ENCODE peak calls at places on chromosomes 6 and 20, in nine cellular contexts. One of them, this sample, is unnamed.
A peak's percentile ranks its signal among the peaks of the same experiment; 100 is the strongest.

GRCh38 chr20:38726849-38727601 is 2.7 kb downstream of the SLC32A1 start:
- DNase-seq in stimulated activated CD4-positive, alpha-beta T cell treated with anti-CD3 and anti-CD28 coated beads, TNF-alpha, amount 100 ng/mL, for 48 hours: peak; percentile 57
- DNase-seq in bronchial epithelial cell: no peak
- DNase-seq in NCI-H1092: no peak
- DNase-seq in GM13976: peak; percentile 81
- DNase-seq in central memory CD8-positive, alpha-beta T cell: peak; percentile 50
- DNase-seq in AML-193: no peak
- DNase-seq in mucosa of descending colon: no peak
- DNase-seq in NCI-H524: peak; percentile 47
- DNase-seq in this sample: peak; percentile 64

GRCh38 chr6:51841656-51842055 is 245.8 kb downstream of the PKHD1 start:
- DNase-seq in stimulated activated CD4-positive, alpha-beta T cell treated with anti-CD3 and anti-CD28 coated beads, TNF-alpha, amount 100 ng/mL, for 48 hours: no peak
- DNase-seq in bronchial epithelial cell: no peak
- DNase-seq in NCI-H1092: no peak
- DNase-seq in GM13976: no peak
- DNase-seq in central memory CD8-positive, alpha-beta T cell: no peak
- DNase-seq in AML-193: no peak
- DNase-seq in mucosa of descending colon: no peak
- DNase-seq in NCI-H524: no peak
- DNase-seq in this sample: peak; percentile 43

GRCh38 chr20:14219801-14220461 is 117.5 kb downstream of the FLRT3 start:
- DNase-seq in stimulated activated CD4-positive, alpha-beta T cell treated with anti-CD3 and anti-CD28 coated beads, TNF-alpha, amount 100 ng/mL, for 48 hours: no peak
- DNase-seq in bronchial epithelial cell: peak; percentile 75
- DNase-seq in NCI-H1092: no peak
- DNase-seq in GM13976: no peak
- DNase-seq in central memory CD8-positive, alpha-beta T cell: no peak
- DNase-seq in AML-193: no peak
- DNase-seq in mucosa of descending colon: peak; percentile 80
- DNase-seq in NCI-H524: no peak
- DNase-seq in this sample: peak; percentile 61

GRCh38 chr6:139479433-139480222 is 105.2 kb upstream of the CITED2 start:
- DNase-seq in stimulated activated CD4-positive, alpha-beta T cell treated with anti-CD3 and anti-CD28 coated beads, TNF-alpha, amount 100 ng/mL, for 48 hours: no peak
- DNase-seq in bronchial epithelial cell: no peak
- DNase-seq in NCI-H1092: no peak
- DNase-seq in GM13976: no peak
- DNase-seq in central memory CD8-positive, alpha-beta T cell: no peak
- DNase-seq in AML-193: no peak
- DNase-seq in mucosa of descending colon: no peak
- DNase-seq in NCI-H524: no peak
- DNase-seq in this sample: no peak

GRCh38 chr6:136069119-136069518 is 181.0 kb downstream of the MTFR2 start:
- DNase-seq in stimulated activated CD4-positive, alpha-beta T cell treated with anti-CD3 and anti-CD28 coated beads, TNF-alpha, amount 100 ng/mL, for 48 hours: no peak
- DNase-seq in bronchial epithelial cell: peak; percentile 72
- DNase-seq in NCI-H1092: no peak
- DNase-seq in GM13976: no peak
- DNase-seq in central memory CD8-positive, alpha-beta T cell: no peak
- DNase-seq in AML-193: no peak
- DNase-seq in mucosa of descending colon: no peak
- DNase-seq in NCI-H524: no peak
- DNase-seq in this sample: no peak

GRCh38 chr6:108453601-108454157 is 107.0 kb upstream of the FOXO3 start:
- DNase-seq in stimulated activated CD4-positive, alpha-beta T cell treated with anti-CD3 and anti-CD28 coated beads, TNF-alpha, amount 100 ng/mL, for 48 hours: no peak
- DNase-seq in bronchial epithelial cell: no peak
- DNase-seq in NCI-H1092: no peak
- DNase-seq in GM13976: no peak
- DNase-seq in central memory CD8-positive, alpha-beta T cell: no peak
- DNase-seq in AML-193: peak; percentile 8
- DNase-seq in mucosa of descending colon: no peak
- DNase-seq in NCI-H524: no peak
- DNase-seq in this sample: no peak

GRCh38 chr6:35392111-35392702 is 49.8 kb downstream of the PPARD start:
- DNase-seq in stimulated activated CD4-positive, alpha-beta T cell treated with anti-CD3 and anti-CD28 coated beads, TNF-alpha, amount 100 ng/mL, for 48 hours: no peak
- DNase-seq in bronchial epithelial cell: peak; percentile 96
- DNase-seq in NCI-H1092: no peak
- DNase-seq in GM13976: no peak
- DNase-seq in central memory CD8-positive, alpha-beta T cell: no peak
- DNase-seq in AML-193: no peak
- DNase-seq in mucosa of descending colon: peak; percentile 93
- DNase-seq in NCI-H524: no peak
- DNase-seq in this sample: no peak

GRCh38 chr6:126907312-126907711 is 211.2 kb upstream of the RSPO3 start:
- DNase-seq in stimulated activated CD4-positive, alpha-beta T cell treated with anti-CD3 and anti-CD28 coated beads, TNF-alpha, amount 100 ng/mL, for 48 hours: no peak
- DNase-seq in bronchial epithelial cell: no peak
- DNase-seq in NCI-H1092: no peak
- DNase-seq in GM13976: no peak
- DNase-seq in central memory CD8-positive, alpha-beta T cell: no peak
- DNase-seq in AML-193: no peak
- DNase-seq in mucosa of descending colon: no peak
- DNase-seq in NCI-H524: no peak
- DNase-seq in this sample: no peak

GRCh38 chr6:51025082-51025777 is 206.6 kb downstream of the TFAP2B start:
- DNase-seq in stimulated activated CD4-positive, alpha-beta T cell treated with anti-CD3 and anti-CD28 coated beads, TNF-alpha, amount 100 ng/mL, for 48 hours: no peak
- DNase-seq in bronchial epithelial cell: peak; percentile 79
- DNase-seq in NCI-H1092: no peak
- DNase-seq in GM13976: no peak
- DNase-seq in central memory CD8-positive, alpha-beta T cell: no peak
- DNase-seq in AML-193: no peak
- DNase-seq in mucosa of descending colon: no peak
- DNase-seq in NCI-H524: no peak
- DNase-seq in this sample: no peak

GRCh38 chr6:97195117-97195516 is 87.9 kb downstream of the MMS22L start:
- DNase-seq in stimulated activated CD4-positive, alpha-beta T cell treated with anti-CD3 and anti-CD28 coated beads, TNF-alpha, amount 100 ng/mL, for 48 hours: no peak
- DNase-seq in bronchial epithelial cell: no peak
- DNase-seq in NCI-H1092: no peak
- DNase-seq in GM13976: no peak
- DNase-seq in central memory CD8-positive, alpha-beta T cell: no peak
- DNase-seq in AML-193: no peak
- DNase-seq in mucosa of descending colon: no peak
- DNase-seq in NCI-H524: peak; percentile 56
- DNase-seq in this sample: no peak

GRCh38 chr6:14348389-14348788 is 230.8 kb downstream of the CD83 start:
- DNase-seq in stimulated activated CD4-positive, alpha-beta T cell treated with anti-CD3 and anti-CD28 coated beads, TNF-alpha, amount 100 ng/mL, for 48 hours: no peak
- DNase-seq in bronchial epithelial cell: no peak
- DNase-seq in NCI-H1092: no peak
- DNase-seq in GM13976: no peak
- DNase-seq in central memory CD8-positive, alpha-beta T cell: no peak
- DNase-seq in AML-193: peak; percentile 70
- DNase-seq in mucosa of descending colon: no peak
- DNase-seq in NCI-H524: no peak
- DNase-seq in this sample: no peak

GRCh38 chr20:59827138-59828056 is 106.0 kb downstream of the SYCP2 start:
- DNase-seq in stimulated activated CD4-positive, alpha-beta T cell treated with anti-CD3 and anti-CD28 coated beads, TNF-alpha, amount 100 ng/mL, for 48 hours: no peak
- DNase-seq in bronchial epithelial cell: no peak
- DNase-seq in NCI-H1092: no peak
- DNase-seq in GM13976: peak; percentile 18
- DNase-seq in central memory CD8-positive, alpha-beta T cell: no peak
- DNase-seq in AML-193: no peak
- DNase-seq in mucosa of descending colon: no peak
- DNase-seq in NCI-H524: no peak
- DNase-seq in this sample: no peak

GRCh38 chr20:4326194-4327065 is 311.1 kb upstream of the RNF24 start:
- DNase-seq in stimulated activated CD4-positive, alpha-beta T cell treated with anti-CD3 and anti-CD28 coated beads, TNF-alpha, amount 100 ng/mL, for 48 hours: no peak
- DNase-seq in bronchial epithelial cell: peak; percentile 92
- DNase-seq in NCI-H1092: no peak
- DNase-seq in GM13976: no peak
- DNase-seq in central memory CD8-positive, alpha-beta T cell: no peak
- DNase-seq in AML-193: no peak
- DNase-seq in mucosa of descending colon: no peak
- DNase-seq in NCI-H524: no peak
- DNase-seq in this sample: no peak

GRCh38 chr6:53065266-53066058 is at the start of gene FBXO9:
- DNase-seq in stimulated activated CD4-positive, alpha-beta T cell treated with anti-CD3 and anti-CD28 coated beads, TNF-alpha, amount 100 ng/mL, for 48 hours: peak; percentile 49
- DNase-seq in bronchial epithelial cell: no peak
- DNase-seq in NCI-H1092: peak; percentile 14
- DNase-seq in GM13976: peak; percentile 88
- DNase-seq in central memory CD8-positive, alpha-beta T cell: peak; percentile 69
- DNase-seq in AML-193: peak; percentile 72
- DNase-seq in mucosa of descending colon: peak; percentile 85
- DNase-seq in NCI-H524: peak; percentile 57
- DNase-seq in this sample: peak; percentile 79

GRCh38 chr6:159980474-159980873 is 11.6 kb downstream of the IGF2R start:
- DNase-seq in stimulated activated CD4-positive, alpha-beta T cell treated with anti-CD3 and anti-CD28 coated beads, TNF-alpha, amount 100 ng/mL, for 48 hours: no peak
- DNase-seq in bronchial epithelial cell: no peak
- DNase-seq in NCI-H1092: no peak
- DNase-seq in GM13976: no peak
- DNase-seq in central memory CD8-positive, alpha-beta T cell: no peak
- DNase-seq in AML-193: no peak
- DNase-seq in mucosa of descending colon: peak; percentile 36
- DNase-seq in NCI-H524: no peak
- DNase-seq in this sample: no peak

GRCh38 chr6:38024908-38025307 is 205.4 kb downstream of the ZFAND3 start:
- DNase-seq in stimulated activated CD4-positive, alpha-beta T cell treated with anti-CD3 and anti-CD28 coated beads, TNF-alpha, amount 100 ng/mL, for 48 hours: no peak
- DNase-seq in bronchial epithelial cell: no peak
- DNase-seq in NCI-H1092: no peak
- DNase-seq in GM13976: no peak
- DNase-seq in central memory CD8-positive, alpha-beta T cell: no peak
- DNase-seq in AML-193: no peak
- DNase-seq in mucosa of descending colon: no peak
- DNase-seq in NCI-H524: no peak
- DNase-seq in this sample: no peak

GRCh38 chr20:31542201-31542842 is 28.1 kb downstream of the HM13 start:
- DNase-seq in stimulated activated CD4-positive, alpha-beta T cell treated with anti-CD3 and anti-CD28 coated beads, TNF-alpha, amount 100 ng/mL, for 48 hours: no peak
- DNase-seq in bronchial epithelial cell: no peak
- DNase-seq in NCI-H1092: no peak
- DNase-seq in GM13976: no peak
- DNase-seq in central memory CD8-positive, alpha-beta T cell: no peak
- DNase-seq in AML-193: no peak
- DNase-seq in mucosa of descending colon: no peak
- DNase-seq in NCI-H524: no peak
- DNase-seq in this sample: no peak

GRCh38 chr6:161353208-161353613 is 79.3 kb upstream of the AGPAT4 start:
- DNase-seq in stimulated activated CD4-positive, alpha-beta T cell treated with anti-CD3 and anti-CD28 coated beads, TNF-alpha, amount 100 ng/mL, for 48 hours: no peak
- DNase-seq in bronchial epithelial cell: no peak
- DNase-seq in NCI-H1092: peak; percentile 72
- DNase-seq in GM13976: no peak
- DNase-seq in central memory CD8-positive, alpha-beta T cell: no peak
- DNase-seq in AML-193: no peak
- DNase-seq in mucosa of descending colon: no peak
- DNase-seq in NCI-H524: peak; percentile 25
- DNase-seq in this sample: peak; percentile 35

GRCh38 chr20:44961868-44962267 is 1.7 kb upstream of the TOMM34 start:
- DNase-seq in stimulated activated CD4-positive, alpha-beta T cell treated with anti-CD3 and anti-CD28 coated beads, TNF-alpha, amount 100 ng/mL, for 48 hours: no peak
- DNase-seq in bronchial epithelial cell: peak; percentile 54
- DNase-seq in NCI-H1092: no peak
- DNase-seq in GM13976: no peak
- DNase-seq in central memory CD8-positive, alpha-beta T cell: no peak
- DNase-seq in AML-193: no peak
- DNase-seq in mucosa of descending colon: no peak
- DNase-seq in NCI-H524: no peak
- DNase-seq in this sample: peak; percentile 98

GRCh38 chr20:16028923-16029322 is 544.3 kb downstream of the KIF16B start:
- DNase-seq in stimulated activated CD4-positive, alpha-beta T cell treated with anti-CD3 and anti-CD28 coated beads, TNF-alpha, amount 100 ng/mL, for 48 hours: no peak
- DNase-seq in bronchial epithelial cell: no peak
- DNase-seq in NCI-H1092: no peak
- DNase-seq in GM13976: no peak
- DNase-seq in central memory CD8-positive, alpha-beta T cell: no peak
- DNase-seq in AML-193: no peak
- DNase-seq in mucosa of descending colon: no peak
- DNase-seq in NCI-H524: peak; percentile 43
- DNase-seq in this sample: peak; percentile 38

GRCh38 chr6:105886812-105887513 is 199.2 kb upstream of the PRDM1 start:
- DNase-seq in stimulated activated CD4-positive, alpha-beta T cell treated with anti-CD3 and anti-CD28 coated beads, TNF-alpha, amount 100 ng/mL, for 48 hours: no peak
- DNase-seq in bronchial epithelial cell: no peak
- DNase-seq in NCI-H1092: no peak
- DNase-seq in GM13976: no peak
- DNase-seq in central memory CD8-positive, alpha-beta T cell: no peak
- DNase-seq in AML-193: no peak
- DNase-seq in mucosa of descending colon: no peak
- DNase-seq in NCI-H524: no peak
- DNase-seq in this sample: no peak

GRCh38 chr6:72048080-72048479 is 161.7 kb downstream of the RIMS1 start:
- DNase-seq in stimulated activated CD4-positive, alpha-beta T cell treated with anti-CD3 and anti-CD28 coated beads, TNF-alpha, amount 100 ng/mL, for 48 hours: no peak
- DNase-seq in bronchial epithelial cell: no peak
- DNase-seq in NCI-H1092: no peak
- DNase-seq in GM13976: no peak
- DNase-seq in central memory CD8-positive, alpha-beta T cell: no peak
- DNase-seq in AML-193: no peak
- DNase-seq in mucosa of descending colon: no peak
- DNase-seq in NCI-H524: no peak
- DNase-seq in this sample: no peak

GRCh38 chr20:41476013-41476441 is 109.4 kb upstream of the EMILIN3 start:
- DNase-seq in stimulated activated CD4-positive, alpha-beta T cell treated with anti-CD3 and anti-CD28 coated beads, TNF-alpha, amount 100 ng/mL, for 48 hours: no peak
- DNase-seq in bronchial epithelial cell: peak; percentile 90
- DNase-seq in NCI-H1092: peak; percentile 71
- DNase-seq in GM13976: no peak
- DNase-seq in central memory CD8-positive, alpha-beta T cell: no peak
- DNase-seq in AML-193: no peak
- DNase-seq in mucosa of descending colon: no peak
- DNase-seq in NCI-H524: no peak
- DNase-seq in this sample: peak; percentile 20

GRCh38 chr6:168530653-168531071 is 89.7 kb downstream of the SMOC2 start:
- DNase-seq in stimulated activated CD4-positive, alpha-beta T cell treated with anti-CD3 and anti-CD28 coated beads, TNF-alpha, amount 100 ng/mL, for 48 hours: no peak
- DNase-seq in bronchial epithelial cell: no peak
- DNase-seq in NCI-H1092: no peak
- DNase-seq in GM13976: no peak
- DNase-seq in central memory CD8-positive, alpha-beta T cell: no peak
- DNase-seq in AML-193: no peak
- DNase-seq in mucosa of descending colon: no peak
- DNase-seq in NCI-H524: no peak
- DNase-seq in this sample: no peak

GRCh38 chr20:33570743-33571142 is 80.8 kb downstream of the CBFA2T2 start:
- DNase-seq in stimulated activated CD4-positive, alpha-beta T cell treated with anti-CD3 and anti-CD28 coated beads, TNF-alpha, amount 100 ng/mL, for 48 hours: no peak
- DNase-seq in bronchial epithelial cell: no peak
- DNase-seq in NCI-H1092: no peak
- DNase-seq in GM13976: peak; percentile 36
- DNase-seq in central memory CD8-positive, alpha-beta T cell: no peak
- DNase-seq in AML-193: no peak
- DNase-seq in mucosa of descending colon: no peak
- DNase-seq in NCI-H524: no peak
- DNase-seq in this sample: no peak

GRCh38 chr6:158061709-158062461 is 80.2 kb downstream of the SYNJ2 start:
- DNase-seq in stimulated activated CD4-positive, alpha-beta T cell treated with anti-CD3 and anti-CD28 coated beads, TNF-alpha, amount 100 ng/mL, for 48 hours: no peak
- DNase-seq in bronchial epithelial cell: no peak
- DNase-seq in NCI-H1092: no peak
- DNase-seq in GM13976: no peak
- DNase-seq in central memory CD8-positive, alpha-beta T cell: no peak
- DNase-seq in AML-193: no peak
- DNase-seq in mucosa of descending colon: no peak
- DNase-seq in NCI-H524: no peak
- DNase-seq in this sample: no peak

GRCh38 chr20:50218987-50219435 is 28.4 kb downstream of the CEBPB start:
- DNase-seq in stimulated activated CD4-positive, alpha-beta T cell treated with anti-CD3 and anti-CD28 coated beads, TNF-alpha, amount 100 ng/mL, for 48 hours: no peak
- DNase-seq in bronchial epithelial cell: no peak
- DNase-seq in NCI-H1092: no peak
- DNase-seq in GM13976: no peak
- DNase-seq in central memory CD8-positive, alpha-beta T cell: no peak
- DNase-seq in AML-193: no peak
- DNase-seq in mucosa of descending colon: no peak
- DNase-seq in NCI-H524: no peak
- DNase-seq in this sample: no peak

GRCh38 chr6:54043360-54043759 is 67.9 kb upstream of the MLIP start:
- DNase-seq in stimulated activated CD4-positive, alpha-beta T cell treated with anti-CD3 and anti-CD28 coated beads, TNF-alpha, amount 100 ng/mL, for 48 hours: no peak
- DNase-seq in bronchial epithelial cell: no peak
- DNase-seq in NCI-H1092: no peak
- DNase-seq in GM13976: no peak
- DNase-seq in central memory CD8-positive, alpha-beta T cell: no peak
- DNase-seq in AML-193: no peak
- DNase-seq in mucosa of descending colon: no peak
- DNase-seq in NCI-H524: no peak
- DNase-seq in this sample: no peak

GRCh38 chr20:23588434-23589403 is 17.0 kb downstream of the CST9 start:
- DNase-seq in stimulated activated CD4-positive, alpha-beta T cell treated with anti-CD3 and anti-CD28 coated beads, TNF-alpha, amount 100 ng/mL, for 48 hours: no peak
- DNase-seq in bronchial epithelial cell: peak; percentile 35
- DNase-seq in NCI-H1092: no peak
- DNase-seq in GM13976: no peak
- DNase-seq in central memory CD8-positive, alpha-beta T cell: no peak
- DNase-seq in AML-193: no peak
- DNase-seq in mucosa of descending colon: no peak
- DNase-seq in NCI-H524: peak; percentile 6
- DNase-seq in this sample: no peak

GRCh38 chr6:7998103-7998725 is 66.0 kb downstream of the BLOC1S5 start:
- DNase-seq in stimulated activated CD4-positive, alpha-beta T cell treated with anti-CD3 and anti-CD28 coated beads, TNF-alpha, amount 100 ng/mL, for 48 hours: no peak
- DNase-seq in bronchial epithelial cell: no peak
- DNase-seq in NCI-H1092: no peak
- DNase-seq in GM13976: no peak
- DNase-seq in central memory CD8-positive, alpha-beta T cell: no peak
- DNase-seq in AML-193: no peak
- DNase-seq in mucosa of descending colon: no peak
- DNase-seq in NCI-H524: no peak
- DNase-seq in this sample: no peak

GRCh38 chr6:30893001-30893591 is 8.8 kb downstream of the DDR1 start:
- DNase-seq in stimulated activated CD4-positive, alpha-beta T cell treated with anti-CD3 and anti-CD28 coated beads, TNF-alpha, amount 100 ng/mL, for 48 hours: no peak
- DNase-seq in bronchial epithelial cell: no peak
- DNase-seq in NCI-H1092: no peak
- DNase-seq in GM13976: no peak
- DNase-seq in central memory CD8-positive, alpha-beta T cell: no peak
- DNase-seq in AML-193: no peak
- DNase-seq in mucosa of descending colon: no peak
- DNase-seq in NCI-H524: no peak
- DNase-seq in this sample: no peak